ENCODE peak calls at places on chromosome 21, in ten cellular contexts. R, P, X, L, F, M, E, U, A and B are unnamed samples.

GRCh38 chr21:15742694-15743093 is 12.9 kb downstream of the USP25 start:
- DNase-seq in E (no peak), L (no peak), F (no peak), X (no peak), M (no peak), A (no peak), P (no peak), R (no peak), U (no peak), B (no peak)

GRCh38 chr21:31509108-31510017 is 150.1 kb upstream of the SOD1 start:
- DNase-seq in P (peak; percentile 90), F (peak; percentile 81), M (peak; percentile 58), E (no peak), U (no peak), L (peak; percentile 47), A (peak; percentile 32), X (peak; percentile 54), R (peak; percentile 45), B (peak; percentile 44)

GRCh38 chr21:45556645-45557601 is 14.7 kb upstream of the SLC19A1 start:
- DNase-seq in R (no peak), M (no peak), E (peak; percentile 51), U (no peak), P (no peak), X (no peak), F (no peak), A (peak; percentile 47), L (no peak), B (no peak)

GRCh38 chr21:26846036-26846931 is 1.1 kb upstream of the ADAMTS1 start:
- DNase-seq in P (no peak), L (peak; percentile 66), E (peak; percentile 78), A (peak; percentile 83), R (peak; percentile 80), F (peak; percentile 83), X (no peak), M (no peak), U (no peak), B (peak; percentile 84)

GRCh38 chr21:42319851-42320602 is 4.8 kb upstream of the TFF3 start:
- DNase-seq in P (no peak), L (peak; percentile 59), F (peak; percentile 36), E (no peak), U (no peak), X (no peak), A (no peak), R (no peak), M (no peak), B (no peak)

GRCh38 chr21:16302851-16303282 is 573.1 kb downstream of the USP25 start:
- DNase-seq in X (no peak), U (no peak), F (no peak), M (no peak), P (no peak), L (no peak), R (no peak), A (peak; percentile 85), E (no peak), B (peak; percentile 62)

GRCh38 chr21:37264808-37265207 is 2.3 kb downstream of the VPS26C start:
- DNase-seq in U (no peak), F (no peak), A (no peak), M (no peak), X (no peak), R (no peak), E (no peak), P (no peak), L (no peak), B (no peak)

GRCh38 chr21:46203203-46203600 is 18.9 kb upstream of the SPATC1L start:
- DNase-seq in X (no peak), F (no peak), U (no peak), M (no peak), E (peak; percentile 4), R (no peak), A (no peak), P (no peak), L (no peak), B (no peak)

GRCh38 chr21:43375006-43375826 is 51.7 kb downstream of the SIK1 start:
- DNase-seq in U (no peak), M (no peak), F (no peak), X (no peak), A (no peak), R (no peak), E (no peak), P (no peak), L (no peak), B (no peak)

GRCh38 chr21:14736162-14736561 is 190.0 kb upstream of the SAMSN1 start:
- DNase-seq in A (no peak), M (peak; percentile 73), F (no peak), E (no peak), L (no peak), P (peak; percentile 76), R (no peak), X (no peak), U (no peak), B (no peak)